ENCODE peak calls at places on chromosomes 3 and 15, in seven cellular contexts. One of them, this sample, is unnamed.

GRCh38 chr3:82940124-82940523 is 1178.7 kb upstream of the GBE1 start:
- DNase-seq in body of pancreas: no peak
- DNase-seq in vagina: no peak
- DNase-seq in GM23338: no peak
- DNase-seq in ovary: no peak
- DNase-seq in dorsolateral prefrontal cortex: peak
- DNase-seq in cardiac fibroblast: no peak
- DNase-seq in this sample: no peak

GRCh38 chr3:130699765-130700164 is 46.9 kb downstream of the PIK3R4 start:
- DNase-seq in body of pancreas: no peak
- DNase-seq in vagina: no peak
- DNase-seq in GM23338: peak
- DNase-seq in ovary: no peak
- DNase-seq in dorsolateral prefrontal cortex: no peak
- DNase-seq in cardiac fibroblast: peak
- DNase-seq in this sample: no peak

GRCh38 chr15:77482570-77482969 is 61.9 kb downstream of the HMG20A start:
- DNase-seq in body of pancreas: no peak
- DNase-seq in vagina: no peak
- DNase-seq in GM23338: no peak
- DNase-seq in ovary: no peak
- DNase-seq in dorsolateral prefrontal cortex: no peak
- DNase-seq in cardiac fibroblast: peak
- DNase-seq in this sample: peak

GRCh38 chr3:141390747-141391146 is 22.4 kb downstream of the ZBTB38 start:
- DNase-seq in body of pancreas: no peak
- DNase-seq in vagina: no peak
- DNase-seq in GM23338: no peak
- DNase-seq in ovary: no peak
- DNase-seq in dorsolateral prefrontal cortex: no peak
- DNase-seq in cardiac fibroblast: no peak
- DNase-seq in this sample: no peak

GRCh38 chr15:88647362-88648105 is 8.7 kb downstream of the ISG20 start:
- DNase-seq in body of pancreas: peak
- DNase-seq in vagina: peak
- DNase-seq in GM23338: no peak
- DNase-seq in ovary: no peak
- DNase-seq in dorsolateral prefrontal cortex: peak
- DNase-seq in cardiac fibroblast: no peak
- DNase-seq in this sample: no peak

GRCh38 chr15:62845239-62846126 is 197.1 kb upstream of the TPM1 start:
- DNase-seq in body of pancreas: no peak
- DNase-seq in vagina: peak
- DNase-seq in GM23338: no peak
- DNase-seq in ovary: no peak
- DNase-seq in dorsolateral prefrontal cortex: no peak
- DNase-seq in cardiac fibroblast: peak
- DNase-seq in this sample: no peak

GRCh38 chr15:43518073-43518761 is 809 bp downstream of the MAP1A start:
- DNase-seq in body of pancreas: no peak
- DNase-seq in vagina: no peak
- DNase-seq in GM23338: peak
- DNase-seq in ovary: peak
- DNase-seq in dorsolateral prefrontal cortex: peak
- DNase-seq in cardiac fibroblast: peak
- DNase-seq in this sample: peak

GRCh38 chr3:78337801-78338211 is 1297.9 kb downstream of the ROBO2 start:
- DNase-seq in body of pancreas: no peak
- DNase-seq in vagina: no peak
- DNase-seq in GM23338: no peak
- DNase-seq in ovary: no peak
- DNase-seq in dorsolateral prefrontal cortex: no peak
- DNase-seq in cardiac fibroblast: no peak
- DNase-seq in this sample: no peak

GRCh38 chr15:80777836-80778620 is 1.1 kb upstream of the CEMIP start:
- DNase-seq in body of pancreas: no peak
- DNase-seq in vagina: no peak
- DNase-seq in GM23338: no peak
- DNase-seq in ovary: no peak
- DNase-seq in dorsolateral prefrontal cortex: no peak
- DNase-seq in cardiac fibroblast: peak
- DNase-seq in this sample: no peak

GRCh38 chr15:50883903-50884302 is 24.6 kb upstream of the AP4E1 start:
- DNase-seq in body of pancreas: peak
- DNase-seq in vagina: no peak
- DNase-seq in GM23338: no peak
- DNase-seq in ovary: no peak
- DNase-seq in dorsolateral prefrontal cortex: no peak
- DNase-seq in cardiac fibroblast: peak
- DNase-seq in this sample: peak

GRCh38 chr3:194503101-194503531 is 16.3 kb upstream of the ATP13A3 start:
- DNase-seq in body of pancreas: no peak
- DNase-seq in vagina: no peak
- DNase-seq in GM23338: no peak
- DNase-seq in ovary: no peak
- DNase-seq in dorsolateral prefrontal cortex: no peak
- DNase-seq in cardiac fibroblast: peak
- DNase-seq in this sample: peak

GRCh38 chr15:38540516-38540915 is 24.1 kb downstream of the RASGRP1 start:
- DNase-seq in body of pancreas: no peak
- DNase-seq in vagina: no peak
- DNase-seq in GM23338: no peak
- DNase-seq in ovary: no peak
- DNase-seq in dorsolateral prefrontal cortex: no peak
- DNase-seq in cardiac fibroblast: no peak
- DNase-seq in this sample: no peak

GRCh38 chr3:9793161-9793781 is 389 bp downstream of the ARPC4 start:
- DNase-seq in body of pancreas: peak
- DNase-seq in vagina: no peak
- DNase-seq in GM23338: peak
- DNase-seq in ovary: no peak
- DNase-seq in dorsolateral prefrontal cortex: no peak
- DNase-seq in cardiac fibroblast: peak
- DNase-seq in this sample: no peak

GRCh38 chr3:177150970-177151627 is 46.2 kb downstream of the TBL1XR1 start:
- DNase-seq in body of pancreas: no peak
- DNase-seq in vagina: no peak
- DNase-seq in GM23338: no peak
- DNase-seq in ovary: no peak
- DNase-seq in dorsolateral prefrontal cortex: no peak
- DNase-seq in cardiac fibroblast: peak
- DNase-seq in this sample: peak

GRCh38 chr3:99384596-99384995 is 253.8 kb upstream of the COL8A1 start:
- DNase-seq in body of pancreas: no peak
- DNase-seq in vagina: no peak
- DNase-seq in GM23338: no peak
- DNase-seq in ovary: no peak
- DNase-seq in dorsolateral prefrontal cortex: no peak
- DNase-seq in cardiac fibroblast: peak
- DNase-seq in this sample: no peak

GRCh38 chr3:111943533-111943932 is 35.3 kb upstream of the ABHD10 start:
- DNase-seq in body of pancreas: no peak
- DNase-seq in vagina: no peak
- DNase-seq in GM23338: no peak
- DNase-seq in ovary: no peak
- DNase-seq in dorsolateral prefrontal cortex: no peak
- DNase-seq in cardiac fibroblast: peak
- DNase-seq in this sample: no peak

GRCh38 chr15:50879016-50879415 is 29.5 kb upstream of the AP4E1 start:
- DNase-seq in body of pancreas: no peak
- DNase-seq in vagina: no peak
- DNase-seq in GM23338: no peak
- DNase-seq in ovary: no peak
- DNase-seq in dorsolateral prefrontal cortex: no peak
- DNase-seq in cardiac fibroblast: no peak
- DNase-seq in this sample: no peak

GRCh38 chr3:150583028-150583427 is 20.1 kb upstream of the SELENOT start:
- DNase-seq in body of pancreas: no peak
- DNase-seq in vagina: no peak
- DNase-seq in GM23338: no peak
- DNase-seq in ovary: no peak
- DNase-seq in dorsolateral prefrontal cortex: no peak
- DNase-seq in cardiac fibroblast: no peak
- DNase-seq in this sample: no peak

GRCh38 chr3:190092250-190092649 is 28.4 kb downstream of the P3H2 start:
- DNase-seq in body of pancreas: no peak
- DNase-seq in vagina: no peak
- DNase-seq in GM23338: no peak
- DNase-seq in ovary: no peak
- DNase-seq in dorsolateral prefrontal cortex: no peak
- DNase-seq in cardiac fibroblast: peak
- DNase-seq in this sample: no peak

GRCh38 chr3:153414972-153415371 is 252.9 kb downstream of the RAP2B start:
- DNase-seq in body of pancreas: no peak
- DNase-seq in vagina: no peak
- DNase-seq in GM23338: no peak
- DNase-seq in ovary: no peak
- DNase-seq in dorsolateral prefrontal cortex: no peak
- DNase-seq in cardiac fibroblast: no peak
- DNase-seq in this sample: no peak

GRCh38 chr3:45753095-45753494 is 43.2 kb downstream of the SLC6A20 start:
- DNase-seq in body of pancreas: no peak
- DNase-seq in vagina: no peak
- DNase-seq in GM23338: no peak
- DNase-seq in ovary: no peak
- DNase-seq in dorsolateral prefrontal cortex: no peak
- DNase-seq in cardiac fibroblast: no peak
- DNase-seq in this sample: no peak

GRCh38 chr3:29486917-29487316 is 206.0 kb downstream of the RBMS3 start:
- DNase-seq in body of pancreas: no peak
- DNase-seq in vagina: no peak
- DNase-seq in GM23338: no peak
- DNase-seq in ovary: no peak
- DNase-seq in dorsolateral prefrontal cortex: no peak
- DNase-seq in cardiac fibroblast: no peak
- DNase-seq in this sample: no peak

GRCh38 chr3:141797167-141797773 is 34.1 kb downstream of the GRK7 start:
- DNase-seq in body of pancreas: peak
- DNase-seq in vagina: no peak
- DNase-seq in GM23338: peak
- DNase-seq in ovary: peak
- DNase-seq in dorsolateral prefrontal cortex: no peak
- DNase-seq in cardiac fibroblast: peak
- DNase-seq in this sample: peak

GRCh38 chr3:95750097-95750496 is 1064.3 kb upstream of the EPHA6 start:
- DNase-seq in body of pancreas: peak
- DNase-seq in vagina: no peak
- DNase-seq in GM23338: no peak
- DNase-seq in ovary: no peak
- DNase-seq in dorsolateral prefrontal cortex: no peak
- DNase-seq in cardiac fibroblast: no peak
- DNase-seq in this sample: no peak

GRCh38 chr3:47162695-47163022 is 1.3 kb downstream of the SETD2 start:
- DNase-seq in body of pancreas: no peak
- DNase-seq in vagina: no peak
- DNase-seq in GM23338: no peak
- DNase-seq in ovary: no peak
- DNase-seq in dorsolateral prefrontal cortex: no peak
- DNase-seq in cardiac fibroblast: peak
- DNase-seq in this sample: no peak

GRCh38 chr3:45642731-45643152 is 46.5 kb upstream of the SACM1L start:
- DNase-seq in body of pancreas: peak
- DNase-seq in vagina: no peak
- DNase-seq in GM23338: peak
- DNase-seq in ovary: no peak
- DNase-seq in dorsolateral prefrontal cortex: no peak
- DNase-seq in cardiac fibroblast: peak
- DNase-seq in this sample: no peak

DNA sequence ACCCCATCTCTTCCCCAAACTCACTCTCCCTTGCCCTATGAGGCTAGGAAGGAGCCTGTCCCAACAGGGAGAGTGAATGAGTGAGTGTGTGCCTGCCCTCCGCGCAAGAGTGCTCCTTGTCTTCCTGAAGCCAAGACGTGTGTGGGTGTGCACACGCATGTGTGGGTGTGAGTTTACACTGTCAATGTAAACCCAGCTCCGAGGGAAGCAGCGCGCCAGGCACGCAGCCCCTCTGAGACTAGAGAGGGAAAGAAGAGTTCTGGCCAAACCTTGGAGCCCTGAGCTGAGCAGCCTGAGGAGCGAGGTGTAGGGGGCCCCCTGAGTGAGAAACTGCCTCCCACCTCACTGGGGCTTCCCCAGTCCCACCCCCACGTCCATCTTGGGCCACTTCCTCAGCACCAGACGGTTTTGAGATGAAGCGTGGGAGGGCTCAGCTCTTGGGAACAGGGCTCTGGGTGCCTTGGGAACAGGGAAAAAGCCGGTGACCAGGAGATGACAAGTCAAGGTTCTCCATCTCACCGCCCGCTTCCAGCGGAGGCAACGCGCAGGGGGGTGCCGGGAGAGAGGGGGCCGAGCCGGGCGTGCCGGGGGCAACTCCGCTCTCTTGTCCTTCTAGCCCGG is 5.1 kb downstream of the MECOM start:
- DNase-seq in body of pancreas: peak
- DNase-seq in vagina: no peak
- DNase-seq in GM23338: peak
- DNase-seq in ovary: no peak
- DNase-seq in dorsolateral prefrontal cortex: no peak
- DNase-seq in cardiac fibroblast: peak
- DNase-seq in this sample: no peak
- H3K4me3 ChIP-seq in body of pancreas: no peak
- H3K4me3 ChIP-seq in vagina: peak
- H3K4me3 ChIP-seq in GM23338: peak
- H3K4me3 ChIP-seq in ovary: no peak
- H3K4me3 ChIP-seq in dorsolateral prefrontal cortex: no peak
- H3K4me3 ChIP-seq in cardiac fibroblast: peak
- H3K4me3 ChIP-seq in this sample: no peak

DNA sequence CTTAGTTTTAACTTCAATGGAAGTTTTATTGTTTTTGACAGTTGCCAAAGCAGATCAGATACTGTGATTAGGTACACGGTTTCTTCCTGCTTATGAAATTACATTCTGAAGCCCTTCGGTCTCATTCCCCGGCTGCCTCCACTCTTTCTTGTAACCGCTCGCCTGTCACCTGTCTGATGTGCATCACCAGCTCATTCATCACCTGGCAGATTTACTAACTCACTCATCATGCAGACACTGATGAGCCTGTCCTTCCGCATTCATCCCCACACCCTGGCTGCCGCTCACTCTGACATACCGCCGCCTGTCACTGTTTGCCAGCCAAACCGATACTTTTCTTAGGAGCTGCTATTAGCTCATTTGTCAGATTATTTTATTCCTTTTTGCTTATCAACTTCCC is 82.8 kb upstream of the NSMCE3 start:
- DNase-seq in body of pancreas: no peak
- DNase-seq in vagina: no peak
- DNase-seq in GM23338: no peak
- DNase-seq in ovary: no peak
- DNase-seq in dorsolateral prefrontal cortex: no peak
- DNase-seq in cardiac fibroblast: no peak
- DNase-seq in this sample: no peak
- H3K4me3 ChIP-seq in body of pancreas: no peak
- H3K4me3 ChIP-seq in vagina: no peak
- H3K4me3 ChIP-seq in GM23338: no peak
- H3K4me3 ChIP-seq in ovary: no peak
- H3K4me3 ChIP-seq in dorsolateral prefrontal cortex: no peak
- H3K4me3 ChIP-seq in cardiac fibroblast: no peak
- H3K4me3 ChIP-seq in this sample: no peak

GRCh38 chr3:106837616-106838015 is 539.6 kb upstream of the CCDC54 start:
- DNase-seq in body of pancreas: no peak
- DNase-seq in vagina: no peak
- DNase-seq in GM23338: no peak
- DNase-seq in ovary: no peak
- DNase-seq in dorsolateral prefrontal cortex: no peak
- DNase-seq in cardiac fibroblast: no peak
- DNase-seq in this sample: no peak
- H3K4me3 ChIP-seq in body of pancreas: no peak
- H3K4me3 ChIP-seq in vagina: no peak
- H3K4me3 ChIP-seq in GM23338: no peak
- H3K4me3 ChIP-seq in ovary: no peak
- H3K4me3 ChIP-seq in dorsolateral prefrontal cortex: no peak
- H3K4me3 ChIP-seq in cardiac fibroblast: no peak
- H3K4me3 ChIP-seq in this sample: no peak

GRCh38 chr15:68794869-68795268 is 25.8 kb downstream of the ANP32A start:
- DNase-seq in body of pancreas: no peak
- DNase-seq in vagina: no peak
- DNase-seq in GM23338: no peak
- DNase-seq in ovary: no peak
- DNase-seq in dorsolateral prefrontal cortex: no peak
- DNase-seq in cardiac fibroblast: peak
- DNase-seq in this sample: no peak
- H3K4me3 ChIP-seq in body of pancreas: no peak
- H3K4me3 ChIP-seq in vagina: peak
- H3K4me3 ChIP-seq in GM23338: no peak
- H3K4me3 ChIP-seq in ovary: no peak
- H3K4me3 ChIP-seq in dorsolateral prefrontal cortex: peak
- H3K4me3 ChIP-seq in cardiac fibroblast: no peak
- H3K4me3 ChIP-seq in this sample: no peak

This sample was measured in skeletal muscle cell.